ENCODE peak calls at places on chromosomes 12 and 14, in five cellular contexts. One of them, this sample, is unnamed.

GRCh38 chr14:100523131-100523530 is 64.1 kb downstream of the BEGAIN start:
- DNase-seq in endodermal cell: no peak
- DNase-seq in pancreas: no peak
- DNase-seq in A549: no peak
- DNase-seq in IMR-90: no peak
- DNase-seq in this sample: no peak

GRCh38 chr14:75982724-75983358 is 1.0 kb upstream of the TGFB3 start:
- DNase-seq in IMR-90: peak
- DNase-seq in A549: peak
- DNase-seq in pancreas: peak
- DNase-seq in endodermal cell: no peak
- DNase-seq in this sample: peak

GRCh38 chr12:8630131-8630530 is 17.5 kb upstream of the AICDA start:
- DNase-seq in A549: no peak
- DNase-seq in IMR-90: no peak
- DNase-seq in endodermal cell: no peak
- DNase-seq in pancreas: no peak
- DNase-seq in this sample: no peak

GRCh38 chr14:54818201-54819133 is 84.2 kb downstream of the GCH1 start:
- DNase-seq in A549: no peak
- DNase-seq in IMR-90: peak
- DNase-seq in pancreas: no peak
- DNase-seq in endodermal cell: no peak
- DNase-seq in this sample: peak

GRCh38 chr14:100140452-100141132 is 18.9 kb downstream of the DEGS2 start:
- DNase-seq in pancreas: no peak
- DNase-seq in IMR-90: peak
- DNase-seq in endodermal cell: peak
- DNase-seq in A549: no peak
- DNase-seq in this sample: no peak

GRCh38 chr12:88391556-88391955 is 188.7 kb downstream of the KITLG start:
- DNase-seq in IMR-90: peak
- DNase-seq in endodermal cell: no peak
- DNase-seq in A549: peak
- DNase-seq in pancreas: no peak
- DNase-seq in this sample: peak

GRCh38 chr14:37234222-37234621 is 36.5 kb downstream of the MIPOL1 start:
- DNase-seq in A549: no peak
- DNase-seq in IMR-90: no peak
- DNase-seq in endodermal cell: no peak
- DNase-seq in pancreas: no peak
- DNase-seq in this sample: no peak

GRCh38 chr14:52863339-52863700 is 71.9 kb upstream of the GNPNAT1 start:
- DNase-seq in pancreas: no peak
- DNase-seq in A549: no peak
- DNase-seq in endodermal cell: no peak
- DNase-seq in IMR-90: peak
- DNase-seq in this sample: peak

GRCh38 chr12:124551268-124552144 is 15.9 kb downstream of the NCOR2 start:
- DNase-seq in pancreas: peak
- DNase-seq in endodermal cell: peak
- DNase-seq in A549: no peak
- DNase-seq in IMR-90: peak
- DNase-seq in this sample: peak

GRCh38 chr12:45989857-45990467 is 412 bp downstream of the SCAF11 start:
- DNase-seq in endodermal cell: peak
- DNase-seq in A549: no peak
- DNase-seq in IMR-90: peak
- DNase-seq in pancreas: peak
- DNase-seq in this sample: peak

GRCh38 chr14:59320771-59321170 is 132.3 kb downstream of the DAAM1 start:
- DNase-seq in IMR-90: no peak
- DNase-seq in endodermal cell: no peak
- DNase-seq in A549: no peak
- DNase-seq in pancreas: no peak
- DNase-seq in this sample: peak

GRCh38 chr14:88166616-88167015 is 156.5 kb downstream of the KCNK10 start:
- DNase-seq in A549: peak
- DNase-seq in endodermal cell: peak
- DNase-seq in IMR-90: peak
- DNase-seq in pancreas: no peak
- DNase-seq in this sample: no peak

GRCh38 chr12:116408489-116409217 is 131.2 kb upstream of the MED13L start:
- DNase-seq in A549: no peak
- DNase-seq in pancreas: no peak
- DNase-seq in IMR-90: no peak
- DNase-seq in endodermal cell: no peak
- DNase-seq in this sample: no peak

GRCh38 chr12:74541074-74541473 is 3.4 kb downstream of the ATXN7L3B start:
- DNase-seq in A549: no peak
- DNase-seq in endodermal cell: peak
- DNase-seq in pancreas: no peak
- DNase-seq in IMR-90: no peak
- DNase-seq in this sample: no peak

GRCh38 chr12:24948816-24949722 is at the start of gene BCAT1:
- DNase-seq in endodermal cell: peak
- DNase-seq in pancreas: peak
- DNase-seq in A549: peak
- DNase-seq in IMR-90: peak
- DNase-seq in this sample: peak

GRCh38 chr12:3103806-3104205 is 26.6 kb downstream of the TSPAN9 start:
- DNase-seq in IMR-90: no peak
- DNase-seq in pancreas: no peak
- DNase-seq in endodermal cell: no peak
- DNase-seq in A549: no peak
- DNase-seq in this sample: no peak

GRCh38 chr12:64616221-64616620 is 5.9 kb downstream of the RASSF3 start:
- DNase-seq in endodermal cell: peak
- DNase-seq in pancreas: no peak
- DNase-seq in IMR-90: peak
- DNase-seq in A549: no peak
- DNase-seq in this sample: no peak

GRCh38 chr12:51522696-51523095 is 68.3 kb upstream of the SCN8A start:
- DNase-seq in pancreas: no peak
- DNase-seq in IMR-90: no peak
- DNase-seq in A549: no peak
- DNase-seq in endodermal cell: no peak
- DNase-seq in this sample: no peak
- TF ChIP-seq CTCF in pancreas: no peak
- TF ChIP-seq CTCF in IMR-90: no peak
- TF ChIP-seq CTCF in A549: no peak
- TF ChIP-seq CTCF in endodermal cell: no peak
- TF ChIP-seq CTCF in this sample: no peak

GRCh38 chr12:114835031-114835430 is 151.1 kb upstream of the TBX3 start:
- DNase-seq in pancreas: no peak
- DNase-seq in A549: no peak
- DNase-seq in endodermal cell: no peak
- DNase-seq in IMR-90: peak
- DNase-seq in this sample: peak

GRCh38 chr12:114834621-114835020 is 150.6 kb upstream of the TBX3 start:
- DNase-seq in IMR-90: peak
- DNase-seq in A549: no peak
- DNase-seq in endodermal cell: peak
- DNase-seq in pancreas: no peak
- DNase-seq in this sample: peak

GRCh38 chr12:114836609-114837008 is 152.6 kb upstream of the TBX3 start:
- DNase-seq in pancreas: no peak
- DNase-seq in IMR-90: no peak
- DNase-seq in A549: no peak
- DNase-seq in endodermal cell: no peak
- DNase-seq in this sample: no peak

GRCh38 chr12:114841557-114842251 is 157.7 kb upstream of the TBX3 start:
- DNase-seq in endodermal cell: peak
- DNase-seq in pancreas: no peak
- DNase-seq in A549: no peak
- DNase-seq in IMR-90: no peak
- DNase-seq in this sample: no peak

DNA sequence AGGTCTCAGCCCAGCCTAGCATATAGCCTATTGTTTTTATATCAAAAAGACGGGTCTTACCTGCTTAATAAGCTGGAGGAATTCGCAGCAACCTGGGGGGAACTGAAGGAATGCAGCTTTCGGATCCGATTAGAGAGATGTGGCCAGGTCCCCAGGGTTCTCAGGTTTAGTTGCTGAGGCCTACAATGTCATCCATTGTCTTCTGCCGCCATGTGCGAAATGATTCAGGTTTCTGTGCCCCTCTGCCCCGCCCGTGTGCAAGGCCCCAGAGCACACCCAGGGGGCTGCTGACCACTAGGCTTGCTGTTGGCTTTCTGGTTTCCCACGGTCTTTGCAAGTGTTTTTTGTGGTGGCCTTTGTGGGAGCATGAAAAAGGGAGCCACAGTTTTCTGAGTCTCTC is 154.5 kb upstream of the TBX3 start:
- DNase-seq in IMR-90: no peak
- DNase-seq in A549: no peak
- DNase-seq in endodermal cell: peak
- DNase-seq in pancreas: no peak
- DNase-seq in this sample: no peak
- H3K4me3 ChIP-seq in IMR-90: no peak
- H3K4me3 ChIP-seq in A549: no peak
- H3K4me3 ChIP-seq in endodermal cell: no peak
- H3K4me3 ChIP-seq in pancreas: no peak
- H3K4me3 ChIP-seq in this sample: no peak

GRCh38 chr12:95336387-95337067 is 118.9 kb downstream of the VEZT start:
- DNase-seq in IMR-90: peak
- DNase-seq in endodermal cell: peak
- DNase-seq in A549: peak
- DNase-seq in pancreas: peak
- DNase-seq in this sample: peak
- TF ChIP-seq CTCF in IMR-90: peak
- TF ChIP-seq CTCF in endodermal cell: peak
- TF ChIP-seq CTCF in A549: peak
- TF ChIP-seq CTCF in pancreas: peak
- TF ChIP-seq CTCF in this sample: peak

DNA sequence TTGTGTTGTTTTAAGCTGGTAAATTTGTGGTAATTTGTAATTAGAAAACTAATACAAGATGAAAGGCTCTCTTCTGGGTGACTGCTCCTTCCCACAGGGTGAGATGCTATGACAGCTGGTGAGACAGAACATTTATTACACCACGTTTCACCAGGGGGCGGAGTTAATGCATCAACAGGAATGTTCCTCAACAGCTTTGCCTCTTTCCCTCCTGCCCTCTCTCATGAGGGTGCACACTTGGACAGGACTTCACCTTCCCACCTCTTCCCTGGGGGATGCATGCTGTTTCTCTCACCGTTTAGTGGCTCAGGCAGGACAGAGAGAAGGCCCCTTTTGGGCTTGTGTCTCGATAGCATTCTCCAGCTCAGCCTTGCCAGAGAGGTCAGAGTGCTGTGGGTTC is 13.4 kb upstream of the PPP1R1A start:
- DNase-seq in pancreas: no peak
- DNase-seq in IMR-90: no peak
- DNase-seq in A549: no peak
- DNase-seq in endodermal cell: peak
- DNase-seq in this sample: peak
- H3K4me3 ChIP-seq in pancreas: no peak
- H3K4me3 ChIP-seq in IMR-90: no peak
- H3K4me3 ChIP-seq in A549: no peak
- H3K4me3 ChIP-seq in endodermal cell: no peak
- H3K4me3 ChIP-seq in this sample: no peak

GRCh38 chr12:111788178-111788654 is 21.5 kb downstream of the ALDH2 start:
- DNase-seq in IMR-90: peak
- DNase-seq in A549: no peak
- DNase-seq in pancreas: peak
- DNase-seq in endodermal cell: peak
- DNase-seq in this sample: no peak
- TF ChIP-seq CTCF in IMR-90: peak
- TF ChIP-seq CTCF in A549: peak
- TF ChIP-seq CTCF in pancreas: no peak
- TF ChIP-seq CTCF in endodermal cell: peak
- TF ChIP-seq CTCF in this sample: peak

DNA sequence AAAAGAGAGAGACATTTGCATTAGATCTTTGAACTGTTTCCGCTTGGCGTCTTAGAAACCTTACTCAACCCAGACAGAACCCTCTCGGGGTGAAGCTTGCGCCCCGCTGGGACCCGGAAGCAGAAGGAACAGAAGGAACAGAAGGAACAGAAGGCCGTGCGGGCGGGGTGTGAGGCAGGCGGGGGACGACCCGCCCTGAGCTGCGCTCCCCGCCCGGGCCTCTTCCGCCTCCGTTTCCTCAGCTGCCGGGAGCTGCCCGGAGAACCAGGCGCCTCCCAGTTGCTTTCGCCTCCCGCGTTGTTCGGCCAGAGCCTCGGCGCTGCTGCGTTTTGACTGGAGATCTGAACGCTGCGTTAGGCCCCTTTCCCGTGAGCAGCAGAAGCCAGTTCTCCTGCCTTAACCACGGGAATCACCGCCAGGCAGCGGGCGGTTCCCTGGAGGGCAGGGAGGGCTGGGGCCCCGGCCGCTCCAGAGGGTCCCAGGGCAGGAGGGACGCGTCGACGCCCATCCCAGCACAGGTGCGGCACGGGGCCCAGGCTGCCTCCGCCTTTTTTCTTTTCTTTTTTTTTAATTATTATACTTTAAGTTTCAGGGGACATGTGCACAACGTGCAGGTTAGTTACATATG is 19.3 kb upstream of the MMP17 start:
- DNase-seq in pancreas: no peak
- DNase-seq in endodermal cell: no peak
- DNase-seq in IMR-90: no peak
- DNase-seq in A549: no peak
- DNase-seq in this sample: no peak
- H3K4me3 ChIP-seq in pancreas: no peak
- H3K4me3 ChIP-seq in endodermal cell: no peak
- H3K4me3 ChIP-seq in IMR-90: no peak
- H3K4me3 ChIP-seq in A549: no peak
- H3K4me3 ChIP-seq in this sample: no peak

GRCh38 chr12:42039599-42039998 is 105.1 kb downstream of the GXYLT1 start:
- DNase-seq in endodermal cell: no peak
- DNase-seq in pancreas: no peak
- DNase-seq in IMR-90: no peak
- DNase-seq in A549: no peak
- DNase-seq in this sample: no peak
- TF ChIP-seq CTCF in endodermal cell: no peak
- TF ChIP-seq CTCF in pancreas: no peak
- TF ChIP-seq CTCF in IMR-90: no peak
- TF ChIP-seq CTCF in A549: no peak
- TF ChIP-seq CTCF in this sample: no peak

GRCh38 chr12:1531654-1532366 is 62.6 kb downstream of the FBXL14 start:
- DNase-seq in IMR-90: no peak
- DNase-seq in A549: no peak
- DNase-seq in endodermal cell: peak
- DNase-seq in pancreas: no peak
- DNase-seq in this sample: no peak
- H3K4me3 ChIP-seq in IMR-90: peak
- H3K4me3 ChIP-seq in A549: peak
- H3K4me3 ChIP-seq in endodermal cell: peak
- H3K4me3 ChIP-seq in pancreas: no peak
- H3K4me3 ChIP-seq in this sample: peak